ENCODE peak calls at places on chromosomes 1 and 21, in five cellular contexts. One of them, this sample, is unnamed.

GRCh38 chr1:158649052-158649451 is 37.5 kb downstream of the SPTA1 start:
- DNase-seq in H9: no peak
- DNase-seq in IMR-90: no peak
- DNase-seq in neuronal stem cell: no peak
- DNase-seq in H1: no peak
- DNase-seq in this sample: no peak

GRCh38 chr1:1619917-1620361 is 4.6 kb downstream of the MIB2 start:
- DNase-seq in H9: peak
- DNase-seq in IMR-90: no peak
- DNase-seq in neuronal stem cell: no peak
- DNase-seq in H1: no peak
- DNase-seq in this sample: no peak

GRCh38 chr21:31576428-31576827 is 83.1 kb upstream of the SOD1 start:
- DNase-seq in H1: no peak
- DNase-seq in H9: no peak
- DNase-seq in IMR-90: no peak
- DNase-seq in neuronal stem cell: no peak
- DNase-seq in this sample: no peak

GRCh38 chr21:46064870-46065214 is 33.1 kb upstream of the COL6A2 start:
- DNase-seq in H1: no peak
- DNase-seq in IMR-90: no peak
- DNase-seq in neuronal stem cell: no peak
- DNase-seq in H9: peak
- DNase-seq in this sample: no peak

GRCh38 chr1:156601122-156601830 is at the start of gene GPATCH4:
- DNase-seq in neuronal stem cell: peak
- DNase-seq in H1: no peak
- DNase-seq in H9: peak
- DNase-seq in IMR-90: peak
- DNase-seq in this sample: peak

GRCh38 chr1:181149326-181150000 is 61.0 kb downstream of the IER5 start:
- DNase-seq in neuronal stem cell: no peak
- DNase-seq in IMR-90: no peak
- DNase-seq in H1: no peak
- DNase-seq in H9: no peak
- DNase-seq in this sample: no peak

GRCh38 chr1:19309123-19309813 is 2.7 kb downstream of the AKR7A2 start:
- DNase-seq in H9: no peak
- DNase-seq in H1: no peak
- DNase-seq in IMR-90: peak
- DNase-seq in neuronal stem cell: no peak
- DNase-seq in this sample: peak

GRCh38 chr1:48776400-48777218 is at the start of gene BEND5:
- DNase-seq in H1: peak
- DNase-seq in neuronal stem cell: peak
- DNase-seq in IMR-90: peak
- DNase-seq in H9: peak
- DNase-seq in this sample: no peak

GRCh38 chr1:198867182-198867581 is 228.3 kb downstream of the PTPRC start:
- DNase-seq in H9: no peak
- DNase-seq in IMR-90: no peak
- DNase-seq in neuronal stem cell: no peak
- DNase-seq in H1: no peak
- DNase-seq in this sample: no peak

GRCh38 chr1:7410156-7410555 is 360.9 kb upstream of the VAMP3 start:
- DNase-seq in H9: peak
- DNase-seq in neuronal stem cell: no peak
- DNase-seq in IMR-90: no peak
- DNase-seq in H1: no peak
- DNase-seq in this sample: no peak

GRCh38 chr21:41357546-41357945 is 4.3 kb upstream of the MX2 start:
- DNase-seq in neuronal stem cell: no peak
- DNase-seq in H9: no peak
- DNase-seq in H1: no peak
- DNase-seq in IMR-90: no peak
- DNase-seq in this sample: no peak

GRCh38 chr1:226657788-226658537 is 81.1 kb downstream of the ITPKB start:
- DNase-seq in neuronal stem cell: no peak
- DNase-seq in H9: no peak
- DNase-seq in H1: no peak
- DNase-seq in IMR-90: no peak
- DNase-seq in this sample: no peak

GRCh38 chr1:37438037-37438970 is 36.1 kb upstream of the ZC3H12A start:
- DNase-seq in H1: no peak
- DNase-seq in neuronal stem cell: no peak
- DNase-seq in IMR-90: no peak
- DNase-seq in H9: no peak
- DNase-seq in this sample: no peak

GRCh38 chr1:233340031-233340555 is 12.6 kb downstream of the MAP3K21 start:
- DNase-seq in neuronal stem cell: no peak
- DNase-seq in IMR-90: no peak
- DNase-seq in H9: no peak
- DNase-seq in H1: no peak
- DNase-seq in this sample: no peak

GRCh38 chr1:21239181-21239580 is 51.1 kb downstream of the ECE1 start:
- DNase-seq in H9: no peak
- DNase-seq in H1: no peak
- DNase-seq in neuronal stem cell: no peak
- DNase-seq in IMR-90: peak
- DNase-seq in this sample: peak

GRCh38 chr1:201530741-201531521 is 8.0 kb upstream of the NAV1 start:
- DNase-seq in IMR-90: peak
- DNase-seq in H1: no peak
- DNase-seq in neuronal stem cell: peak
- DNase-seq in H9: peak
- DNase-seq in this sample: peak

GRCh38 chr1:244236101-244236500 is 185.0 kb downstream of the ZBTB18 start:
- DNase-seq in H1: no peak
- DNase-seq in neuronal stem cell: no peak
- DNase-seq in H9: no peak
- DNase-seq in IMR-90: peak
- DNase-seq in this sample: no peak

GRCh38 chr1:210250998-210251679 is 18.5 kb downstream of the SERTAD4 start:
- DNase-seq in IMR-90: no peak
- DNase-seq in H9: peak
- DNase-seq in neuronal stem cell: peak
- DNase-seq in H1: peak
- DNase-seq in this sample: peak

GRCh38 chr1:225454067-225454618 is 26.3 kb upstream of the LBR start:
- DNase-seq in IMR-90: peak
- DNase-seq in H9: no peak
- DNase-seq in neuronal stem cell: no peak
- DNase-seq in H1: no peak
- DNase-seq in this sample: no peak

GRCh38 chr1:229819091-229819490 is 193.0 kb downstream of the URB2 start:
- DNase-seq in H1: no peak
- DNase-seq in IMR-90: no peak
- DNase-seq in H9: no peak
- DNase-seq in neuronal stem cell: no peak
- DNase-seq in this sample: no peak

GRCh38 chr1:100552031-100552430 is 14.1 kb downstream of the GPR88 start:
- DNase-seq in H1: no peak
- DNase-seq in IMR-90: no peak
- DNase-seq in neuronal stem cell: no peak
- DNase-seq in H9: no peak
- DNase-seq in this sample: no peak

GRCh38 chr1:8314346-8315280 is 3.3 kb upstream of the SLC45A1 start:
- DNase-seq in H1: peak
- DNase-seq in neuronal stem cell: peak
- DNase-seq in H9: peak
- DNase-seq in IMR-90: peak
- DNase-seq in this sample: peak

GRCh38 chr1:176625365-176625764 is 162.4 kb downstream of the PAPPA2 start:
- DNase-seq in H9: no peak
- DNase-seq in H1: no peak
- DNase-seq in neuronal stem cell: no peak
- DNase-seq in IMR-90: no peak
- DNase-seq in this sample: no peak

GRCh38 chr1:1306070-1306660 is 1.6 kb downstream of the ACAP3 start:
- DNase-seq in neuronal stem cell: no peak
- DNase-seq in H9: peak
- DNase-seq in H1: no peak
- DNase-seq in IMR-90: peak
- DNase-seq in this sample: no peak

GRCh38 chr1:216600730-216601426 is 122.4 kb downstream of the ESRRG start:
- DNase-seq in H1: peak
- DNase-seq in neuronal stem cell: peak
- DNase-seq in IMR-90: peak
- DNase-seq in H9: peak
- DNase-seq in this sample: peak

GRCh38 chr1:155003766-155004351 is 1.3 kb downstream of the ZBTB7B start:
- DNase-seq in neuronal stem cell: no peak
- DNase-seq in H1: no peak
- DNase-seq in IMR-90: peak
- DNase-seq in H9: peak
- DNase-seq in this sample: no peak

GRCh38 chr1:155002479-155003226 is at the start of gene ZBTB7B:
- DNase-seq in H1: no peak
- DNase-seq in H9: peak
- DNase-seq in IMR-90: no peak
- DNase-seq in neuronal stem cell: no peak
- DNase-seq in this sample: peak

GRCh38 chr1:155005076-155005971 is 2.7 kb downstream of the ZBTB7B start:
- DNase-seq in H9: no peak
- DNase-seq in neuronal stem cell: no peak
- DNase-seq in H1: no peak
- DNase-seq in IMR-90: no peak
- DNase-seq in this sample: no peak

GRCh38 chr1:155003227-155003765 is 694 bp downstream of the ZBTB7B start:
- DNase-seq in IMR-90: no peak
- DNase-seq in H1: no peak
- DNase-seq in H9: peak
- DNase-seq in neuronal stem cell: no peak
- DNase-seq in this sample: no peak

GRCh38 chr1:155004352-155005075 is 1.9 kb downstream of the ZBTB7B start:
- DNase-seq in neuronal stem cell: no peak
- DNase-seq in IMR-90: no peak
- DNase-seq in H9: peak
- DNase-seq in H1: no peak
- DNase-seq in this sample: no peak
- H2BK5ac ChIP-seq in neuronal stem cell: peak
- H2BK5ac ChIP-seq in IMR-90: peak
- H2BK5ac ChIP-seq in H9: no peak
- H2BK5ac ChIP-seq in H1: peak
- H2BK5ac ChIP-seq in this sample: peak

GRCh38 chr1:17207540-17207939 is 2.6 kb downstream of the PADI1 start:
- DNase-seq in IMR-90: no peak
- DNase-seq in H9: no peak
- DNase-seq in neuronal stem cell: no peak
- DNase-seq in H1: no peak
- DNase-seq in this sample: no peak
- H2AK5ac ChIP-seq in IMR-90: peak
- H2AK5ac ChIP-seq in H9: no peak
- H2AK5ac ChIP-seq in neuronal stem cell: no peak
- H2AK5ac ChIP-seq in H1: no peak
- H2AK5ac ChIP-seq in this sample: peak

DNA sequence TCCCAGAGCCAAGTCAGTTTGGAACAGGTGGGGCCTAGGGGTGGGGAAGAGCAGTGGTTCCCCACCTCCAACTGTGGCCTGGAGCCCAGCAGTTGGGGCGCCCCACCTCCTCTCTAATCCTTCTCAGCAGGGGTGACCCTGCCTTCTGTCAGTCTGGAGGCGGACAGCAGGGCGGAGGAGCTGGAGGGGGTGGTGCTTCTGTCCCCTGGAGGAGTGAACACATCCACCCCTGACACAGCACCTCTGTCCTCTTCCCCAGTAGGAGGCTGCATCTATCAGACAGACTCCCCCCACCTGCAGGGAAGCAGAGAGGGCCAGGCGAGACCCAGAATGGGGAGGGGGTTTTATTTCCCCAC is 73.8 kb downstream of the MRPL37 start:
- DNase-seq in H1: no peak
- DNase-seq in neuronal stem cell: no peak
- DNase-seq in H9: peak
- DNase-seq in IMR-90: no peak
- DNase-seq in this sample: no peak
- H2AFZ ChIP-seq in H1: no peak
- H2AFZ ChIP-seq in neuronal stem cell: no peak
- H2AFZ ChIP-seq in H9: no peak
- H2AFZ ChIP-seq in IMR-90: peak
- H2AFZ ChIP-seq in this sample: no peak

GRCh38 chr1:162939035-162939434 is 78.1 kb upstream of the CCDC190 start:
- DNase-seq in neuronal stem cell: no peak
- DNase-seq in IMR-90: no peak
- DNase-seq in H1: no peak
- DNase-seq in H9: no peak
- DNase-seq in this sample: no peak

GRCh38 chr1:162942903-162943567 is 82.1 kb upstream of the CCDC190 start:
- DNase-seq in neuronal stem cell: no peak
- DNase-seq in H1: no peak
- DNase-seq in H9: no peak
- DNase-seq in IMR-90: peak
- DNase-seq in this sample: no peak

GRCh38 chr1:162943627-162944026 is 82.7 kb upstream of the CCDC190 start:
- DNase-seq in IMR-90: peak
- DNase-seq in H9: no peak
- DNase-seq in H1: no peak
- DNase-seq in neuronal stem cell: no peak
- DNase-seq in this sample: no peak

GRCh38 chr1:162941024-162941423 is 80.0 kb upstream of the CCDC190 start:
- DNase-seq in H9: no peak
- DNase-seq in H1: no peak
- DNase-seq in neuronal stem cell: no peak
- DNase-seq in IMR-90: no peak
- DNase-seq in this sample: no peak

GRCh38 chr1:162937721-162938395 is 76.9 kb upstream of the CCDC190 start:
- DNase-seq in neuronal stem cell: no peak
- DNase-seq in H1: no peak
- DNase-seq in IMR-90: no peak
- DNase-seq in H9: no peak
- DNase-seq in this sample: peak
- H2BK5ac ChIP-seq in neuronal stem cell: no peak
- H2BK5ac ChIP-seq in H1: no peak
- H2BK5ac ChIP-seq in IMR-90: no peak
- H2BK5ac ChIP-seq in H9: no peak
- H2BK5ac ChIP-seq in this sample: no peak

GRCh38 chr1:109083923-109084322 is 6.6 kb upstream of the TMEM167B start:
- DNase-seq in neuronal stem cell: no peak
- DNase-seq in H1: no peak
- DNase-seq in IMR-90: no peak
- DNase-seq in H9: no peak
- DNase-seq in this sample: no peak
- H2AK5ac ChIP-seq in neuronal stem cell: no peak
- H2AK5ac ChIP-seq in H1: no peak
- H2AK5ac ChIP-seq in IMR-90: no peak
- H2AK5ac ChIP-seq in H9: no peak
- H2AK5ac ChIP-seq in this sample: no peak

DNA sequence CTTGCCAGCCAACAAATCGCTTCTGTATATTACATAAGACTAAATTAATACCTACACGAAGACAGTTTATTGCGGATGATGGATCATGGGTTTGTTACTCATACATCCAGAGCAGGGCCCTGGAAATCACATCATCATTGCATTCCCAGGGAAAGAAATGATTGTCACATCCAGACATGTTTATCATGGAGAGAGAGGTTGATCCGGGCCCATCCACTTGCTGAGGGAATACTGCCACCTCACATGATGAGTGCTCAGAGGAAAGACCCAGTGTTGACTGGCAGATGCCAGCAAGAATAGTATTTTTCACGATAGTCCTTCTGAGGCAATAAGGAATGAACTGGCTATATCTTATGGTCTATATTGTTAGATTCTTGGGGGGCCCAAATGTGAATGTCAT is 282.6 kb downstream of the NUF2 start:
- DNase-seq in neuronal stem cell: no peak
- DNase-seq in H9: no peak
- DNase-seq in H1: no peak
- DNase-seq in IMR-90: no peak
- DNase-seq in this sample: no peak
- H2AFZ ChIP-seq in neuronal stem cell: no peak
- H2AFZ ChIP-seq in H9: no peak
- H2AFZ ChIP-seq in H1: no peak
- H2AFZ ChIP-seq in IMR-90: no peak
- H2AFZ ChIP-seq in this sample: no peak

This sample was measured in trophoblast cell.